ENCODE peak calls at places on chromosomes 7 and 10, in six cellular contexts. U is neuronal stem cell, Y is H9, B is mesenchymal stem cell, D is IMR-90, M is H1. Q is an unnamed sample. For H3K79me1, the result is how much of the 10 kb centered on the place peaks cover.

GRCh38 chr7:151429555-151430331 is 10.2 kb downstream of the CRYGN start:
- DNase-seq in B (no peak), U (no peak), M (no peak), Y (no peak), D (peak), Q (no peak)

GRCh38 chr10:76399216-76399615 is 967.8 kb downstream of the LRMDA start:
- DNase-seq in D (no peak), Y (no peak), M (no peak), B (no peak), U (no peak), Q (no peak)

GRCh38 chr10:74333174-74333573 is 182.2 kb downstream of the ADK start:
- DNase-seq in M (no peak), B (no peak), D (peak), U (no peak), Y (no peak), Q (no peak)

GRCh38 chr10:93993782-93994668 is at the start of gene PLCE1:
- DNase-seq in D (peak), M (peak), U (peak), Y (peak), B (peak), Q (peak)

GRCh38 chr7:26855421-26855820 is 9.0 kb downstream of the SKAP2 start:
- DNase-seq in B (no peak), U (no peak), M (no peak), D (no peak), Y (no peak), Q (no peak)

GRCh38 chr10:99276848-99277486 is 41.3 kb upstream of the HPSE2 start:
- DNase-seq in M (no peak), U (peak), Y (no peak), B (peak), D (peak), Q (peak)

GRCh38 chr7:31858051-31858450 is 171.0 kb downstream of the PPP1R17 start:
- DNase-seq in U (no peak), M (no peak), Y (no peak), B (peak), D (peak), Q (no peak)

GRCh38 chr7:128121731-128122576 is 90.7 kb upstream of the LRRC4 start:
- DNase-seq in B (no peak), D (no peak), U (no peak), Y (no peak), M (no peak), Q (peak)

GRCh38 chr7:145916776-145917175 is 199.8 kb upstream of the CNTNAP2 start:
- DNase-seq in B (no peak), U (no peak), M (no peak), Y (no peak), D (no peak), Q (no peak)

GRCh38 chr10:110392860-110393732 is 88.4 kb upstream of the SMNDC1 start:
- DNase-seq in M (no peak), U (no peak), D (peak), Y (no peak), B (peak), Q (no peak)

GRCh38 chr7:3493499-3493898 is 192.4 kb downstream of the SDK1 start:
- DNase-seq in B (peak), D (peak), Y (no peak), U (no peak), M (no peak), Q (peak)

GRCh38 chr7:149795126-149795525 is 21.7 kb upstream of the ZNF467 start:
- DNase-seq in D (no peak), B (no peak), U (no peak), Y (no peak), M (no peak), Q (no peak)

GRCh38 chr10:75400769-75401568 is 595 bp downstream of the ZNF503 start:
- DNase-seq in Y (peak), D (peak), U (peak), B (peak), M (peak), Q (no peak)

GRCh38 chr10:17801507-17801906 is 7.6 kb upstream of the MRC1 start:
- DNase-seq in M (no peak), B (no peak), Y (no peak), D (no peak), U (no peak), Q (no peak)

GRCh38 chr7:81776159-81776558 is 6.3 kb upstream of the HGF start:
- DNase-seq in M (no peak), Y (no peak), D (peak), B (peak), U (no peak), Q (no peak)

GRCh38 chr7:140557809-140558518 is 78.7 kb upstream of the MKRN1 start:
- DNase-seq in M (no peak), B (no peak), D (no peak), Y (no peak), U (no peak), Q (peak)

GRCh38 chr10:124685251-124685650 is 58.9 kb downstream of the FAM53B start:
- DNase-seq in M (no peak), Y (no peak), D (no peak), U (no peak), B (no peak), Q (no peak)

GRCh38 chr10:30357075-30357801 is 8.2 kb upstream of the MTPAP start:
- DNase-seq in B (no peak), Y (no peak), D (no peak), M (no peak), U (no peak), Q (no peak)

GRCh38 chr10:123117644-123118409 is 17.9 kb upstream of the HMX3 start:
- DNase-seq in D (no peak), U (no peak), Y (peak), B (no peak), M (peak), Q (no peak)

GRCh38 chr7:101164071-101164840 is 1.1 kb downstream of the VGF start:
- DNase-seq in B (peak), Y (peak), M (peak), D (peak), U (no peak), Q (peak)

GRCh38 chr10:17651891-17652290 is 7.9 kb downstream of the STAM start:
- DNase-seq in B (no peak), Y (no peak), D (no peak), M (no peak), U (no peak), Q (no peak)

GRCh38 chr7:78345979-78346378 is 547.4 kb downstream of the PHTF2 start:
- DNase-seq in M (no peak), B (no peak), D (peak), U (no peak), Y (no peak), Q (no peak)

GRCh38 chr10:127977368-127978009 is 70.6 kb downstream of the PTPRE start:
- DNase-seq in Y (peak), D (peak), U (no peak), B (peak), M (no peak), Q (peak)

GRCh38 chr10:95246582-95247051 is 44.2 kb downstream of the PDLIM1 start:
- DNase-seq in Y (peak), U (peak), D (peak), B (peak), M (peak), Q (peak)

GRCh38 chr10:15748137-15748536 is 28.4 kb upstream of the ITGA8 start:
- DNase-seq in U (no peak), M (no peak), D (no peak), Y (no peak), B (no peak), Q (no peak)

GRCh38 chr10:4720463-4720862 is 105.5 kb upstream of the AKR1E2 start:
- DNase-seq in M (no peak), D (peak), U (no peak), B (peak), Y (no peak), Q (no peak)

GRCh38 chr7:7183833-7184463 is 1.6 kb downstream of the C1GALT1 start:
- DNase-seq in M (no peak), D (no peak), B (peak), U (no peak), Y (no peak), Q (peak)

GRCh38 chr7:122310119-122311021 is 5.8 kb upstream of the FEZF1 start:
- DNase-seq in M (peak), Y (peak), B (peak), D (no peak), U (peak), Q (no peak)

GRCh38 chr10:122363311-122363710 is 11.2 kb upstream of the PLEKHA1 start:
- DNase-seq in D (no peak), M (no peak), B (no peak), Y (no peak), U (no peak), Q (no peak)

GRCh38 chr7:70743531-70743930 is 388.4 kb upstream of the GALNT17 start:
- DNase-seq in B (no peak), U (no peak), M (no peak), D (no peak), Y (no peak), Q (no peak)

GRCh38 chr10:84665883-84666463 is 337.6 kb downstream of the CCSER2 start:
- DNase-seq in M (peak), U (no peak), D (no peak), Y (peak), B (no peak), Q (peak)

GRCh38 chr7:2241580-2242540 is at the start of the genes MRM2 and NUDT1:
- DNase-seq in M (peak), U (peak), D (peak), Y (peak), B (peak), Q (peak)

DNA sequence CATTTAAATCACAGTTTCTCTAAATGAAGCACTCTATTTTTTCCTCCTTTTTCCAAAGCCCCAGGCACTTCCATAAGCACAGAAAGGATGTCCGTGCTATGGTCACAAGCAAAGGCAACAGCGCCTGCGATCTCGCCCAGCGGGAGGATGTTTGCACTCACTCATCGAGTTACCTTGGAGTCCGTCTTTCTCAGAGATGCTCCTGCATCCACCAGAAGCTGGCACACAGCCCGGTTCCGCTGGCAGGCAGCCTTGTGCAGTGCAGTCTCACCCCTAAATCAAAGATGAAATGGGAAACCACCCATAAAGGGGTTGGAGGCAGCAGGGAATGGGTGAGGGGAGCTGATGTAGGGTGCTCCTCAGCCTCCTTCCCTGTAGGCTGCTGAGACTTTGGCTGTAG is 51.9 kb upstream of the PTN start:
- DNase-seq in U (no peak), B (no peak), Y (no peak), D (no peak), M (no peak), Q (no peak)
- H3K14ac ChIP-seq in U (no peak), B (no peak), Y (no peak), D (no peak), M (no peak), Q (no peak)

GRCh38 chr7:50751136-50751535 is 31.6 kb downstream of the GRB10 start:
- DNase-seq in D (no peak), U (no peak), Y (no peak), B (no peak), M (no peak), Q (no peak)
- H3K79me1 ChIP-seq in D (half or more), U (under half), Y (under half), B (half or more), M (under half), Q (under half)

GRCh38 chr7:105827106-105827870 is 49.1 kb downstream of the ATXN7L1 start:
- DNase-seq in Y (no peak), M (no peak), U (no peak), D (no peak), B (no peak), Q (no peak)
- H3K14ac ChIP-seq in Y (no peak), M (no peak), U (no peak), D (peak), B (no peak), Q (no peak)

DNA sequence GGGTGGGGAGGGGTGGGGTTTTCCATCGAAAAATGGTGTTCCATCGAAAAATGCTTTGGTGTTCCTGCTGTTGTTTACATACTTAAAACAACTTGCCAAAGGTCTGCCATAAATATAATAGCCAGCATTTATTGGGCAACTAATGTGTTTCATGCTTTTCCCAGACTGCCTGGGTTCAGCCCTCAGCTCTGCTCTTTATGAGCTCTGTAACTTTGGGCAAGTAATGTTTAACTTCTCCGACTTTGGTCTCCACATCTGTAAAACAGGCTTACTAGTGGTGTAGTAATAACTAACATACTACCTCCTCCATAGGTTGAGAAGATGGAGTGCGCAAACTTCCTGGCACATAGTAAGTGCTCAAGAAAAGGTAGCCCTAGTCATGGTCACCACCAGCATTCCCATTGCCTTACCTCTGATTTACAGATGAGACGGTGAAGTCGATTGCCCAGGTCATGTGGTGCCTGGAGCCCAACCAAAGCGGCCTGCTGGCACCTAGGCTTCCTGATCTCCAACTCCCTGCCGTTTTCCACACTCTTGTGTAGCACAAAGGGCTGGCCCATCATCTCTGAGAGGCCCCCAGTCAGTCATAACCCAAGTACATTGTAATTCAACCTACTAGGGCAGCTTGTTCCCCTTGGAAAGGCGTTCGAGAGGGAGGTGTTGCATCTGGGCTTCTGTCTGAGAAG is 8.9 kb downstream of the ZMIZ1 start:
- DNase-seq in B (no peak), D (no peak), U (no peak), Y (no peak), M (no peak), Q (no peak)
- H3K79me1 ChIP-seq in B (under half), D (half or more), U (under half), Y (under half), M (half or more), Q (under half)